ENCODE peak calls at places on chromosomes 7 and 10, in ten cellular contexts. S is astrocyte; I is epithelial cell of proximal tubule; T is mesothelial cell of epicardium; Z is CD8-positive, alpha-beta T cell; Y is ascending aorta; B is IMR-90; O is AG04449; R is type B pancreatic cell; A is RWPE1. E is an unnamed sample.

GRCh38 chr10:59405235-59405634 is 42.9 kb upstream of the FAM13C start:
- DNase-seq in S (no peak), I (no peak), T (no peak), Z (no peak), Y (no peak), B (no peak), O (no peak), R (no peak), A (no peak), E (no peak)

GRCh38 chr7:157339777-157340677 is 3.2 kb downstream of the DNAJB6 start:
- DNase-seq in S (peak; percentile 44), I (peak; percentile 25), T (no peak), Z (peak; percentile 68), Y (no peak), B (peak; percentile 74), O (no peak), R (no peak), A (peak; percentile 55), E (no peak)

GRCh38 chr10:60572511-60573194 is 183.0 kb upstream of the ANK3 start:
- DNase-seq in S (peak; percentile 83), I (peak; percentile 27), T (peak; percentile 26), Z (no peak), Y (no peak), B (peak; percentile 67), O (no peak), R (no peak), A (peak; percentile 18), E (no peak)

GRCh38 chr10:3754727-3755439 is 30.1 kb downstream of the KLF6 start:
- DNase-seq in S (peak; percentile 98), I (peak; percentile 93), T (no peak), Z (peak; percentile 20), Y (no peak), B (peak; percentile 96), O (no peak), R (no peak), A (peak; percentile 90), E (peak; percentile 92)

GRCh38 chr7:102992820-102993531 is 80.2 kb downstream of the LRRC17 start:
- DNase-seq in S (peak; percentile 98), I (no peak), T (no peak), Z (no peak), Y (no peak), B (peak; percentile 87), O (peak; percentile 36), R (no peak), A (peak; percentile 19), E (no peak)

GRCh38 chr10:61942997-61943457 is 41.5 kb downstream of the ARID5B start:
- DNase-seq in S (peak; percentile 75), I (no peak), T (no peak), Z (no peak), Y (no peak), B (peak; percentile 54), O (no peak), R (no peak), A (no peak), E (no peak)

GRCh38 chr10:76319666-76320065 is 888.2 kb downstream of the LRMDA start:
- DNase-seq in S (peak; percentile 86), I (no peak), T (no peak), Z (no peak), Y (no peak), B (no peak), O (no peak), R (no peak), A (no peak), E (no peak)

GRCh38 chr10:100909506-100910260 is 3.1 kb upstream of the SLF2 start:
- DNase-seq in S (no peak), I (no peak), T (no peak), Z (no peak), Y (no peak), B (no peak), O (no peak), R (no peak), A (no peak), E (no peak)

DNA sequence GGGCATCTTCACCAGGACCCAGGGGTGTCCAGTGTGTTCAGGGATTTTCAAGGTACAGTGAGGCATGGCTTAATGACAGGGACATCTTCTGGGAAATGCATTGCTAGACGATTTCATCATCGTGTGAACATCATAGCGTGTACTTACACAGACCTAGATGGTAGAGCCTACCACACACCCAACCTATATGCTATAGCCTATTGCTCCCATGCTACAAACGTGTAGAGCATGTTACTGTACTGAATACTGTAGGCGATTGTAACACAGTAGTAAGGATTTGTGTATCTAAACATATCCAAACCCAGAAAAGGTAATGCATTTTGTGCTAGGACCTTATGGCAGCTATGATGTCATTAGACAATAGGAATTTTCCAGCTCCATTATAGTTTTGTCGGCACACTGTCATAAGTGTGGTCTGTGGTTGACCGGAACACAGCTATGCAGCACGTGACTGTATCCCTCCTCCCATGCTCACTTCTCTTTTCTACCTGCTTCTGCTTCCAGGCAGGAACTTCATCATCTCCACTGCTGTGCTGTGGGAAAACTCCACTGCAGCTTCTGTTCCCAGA is 416.2 kb upstream of the NFE2L3 start:
- DNase-seq in S (no peak), I (no peak), T (no peak), Z (no peak), Y (no peak), B (no peak), O (no peak), R (no peak), A (no peak), E (no peak)
- TF ChIP-seq CTCF in S (no peak), I (no peak), T (no peak), Z (no peak), Y (no peak), B (no peak), O (no peak), R (no peak), A (no peak), E (no peak)

GRCh38 chr7:149310990-149311573 is 49.1 kb downstream of the ZNF783 start:
- DNase-seq in S (no peak), I (no peak), T (no peak), Z (no peak), Y (no peak), B (no peak), O (no peak), R (no peak), A (no peak), E (no peak)

GRCh38 chr7:149313981-149314380 is 52.0 kb downstream of the ZNF783 start:
- DNase-seq in S (no peak), I (no peak), T (no peak), Z (no peak), Y (no peak), B (no peak), O (no peak), R (no peak), A (no peak), E (no peak)

GRCh38 chr7:149306854-149307253 is 44.9 kb downstream of the ZNF783 start:
- DNase-seq in S (no peak), I (no peak), T (no peak), Z (no peak), Y (no peak), B (no peak), O (no peak), R (no peak), A (no peak), E (no peak)

GRCh38 chr7:149307775-149308501 is 45.9 kb downstream of the ZNF783 start:
- DNase-seq in S (no peak), I (no peak), T (no peak), Z (no peak), Y (no peak), B (no peak), O (no peak), R (peak; percentile 50), A (no peak), E (no peak)

DNA sequence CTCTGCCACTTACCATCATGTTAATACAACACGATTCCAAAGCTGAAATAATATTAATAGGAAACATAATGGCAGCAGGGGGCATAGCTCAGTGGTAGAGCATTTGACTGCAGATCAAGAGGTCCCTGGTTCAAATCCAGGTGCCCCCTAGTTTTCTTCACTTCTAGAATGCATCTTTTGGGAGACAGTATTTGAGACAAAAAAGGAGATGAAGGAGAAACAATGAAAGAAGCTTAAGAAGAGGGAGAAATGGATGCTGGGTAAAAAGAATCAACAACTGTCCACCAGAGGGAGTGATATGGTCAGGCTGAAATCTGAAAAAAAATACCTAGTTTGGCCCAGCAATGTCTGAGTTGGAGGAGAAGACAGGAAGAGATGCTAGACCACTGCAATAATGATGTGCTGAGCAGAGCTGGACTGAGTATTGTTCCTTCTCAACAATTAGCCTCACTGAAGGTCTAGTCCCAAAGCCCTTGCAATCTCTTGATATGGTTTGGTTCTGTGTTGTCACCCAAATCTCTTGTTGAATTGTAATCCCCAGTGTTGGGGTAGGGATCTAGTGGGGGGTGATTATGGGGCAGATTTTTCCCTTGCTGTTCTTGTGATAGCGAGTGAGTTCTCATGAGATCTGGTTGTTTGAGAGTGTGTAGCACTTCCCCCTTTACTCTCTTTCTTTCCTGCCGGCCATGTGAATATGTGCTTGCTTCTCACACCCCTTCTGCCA is 48.3 kb downstream of the ZNF783 start:
- DNase-seq in S (peak; percentile 65), I (peak; percentile 51), T (no peak), Z (no peak), Y (no peak), B (peak; percentile 87), O (peak; percentile 64), R (no peak), A (peak; percentile 31), E (peak; percentile 55)
- TF ChIP-seq CTCF in S (peak; percentile 69), I (peak; percentile 76), T (peak; percentile 56), Z (peak; percentile 48), Y (no peak), B (peak; percentile 76), O (peak; percentile 43), R (peak; percentile 72), A (peak; percentile 60), E (peak; percentile 42)

GRCh38 chr7:51786284-51786683 is 469.7 kb upstream of the COBL start:
- DNase-seq in S (no peak), I (no peak), T (no peak), Z (no peak), Y (no peak), B (no peak), O (no peak), R (no peak), A (no peak), E (no peak)

GRCh38 chr7:51785806-51786205 is 469.2 kb upstream of the COBL start:
- DNase-seq in S (no peak), I (no peak), T (no peak), Z (no peak), Y (no peak), B (no peak), O (no peak), R (no peak), A (no peak), E (no peak)

GRCh38 chr7:51785171-51785570 is 468.6 kb upstream of the COBL start:
- DNase-seq in S (no peak), I (no peak), T (no peak), Z (no peak), Y (no peak), B (no peak), O (no peak), R (no peak), A (peak; percentile 80), E (no peak)

DNA sequence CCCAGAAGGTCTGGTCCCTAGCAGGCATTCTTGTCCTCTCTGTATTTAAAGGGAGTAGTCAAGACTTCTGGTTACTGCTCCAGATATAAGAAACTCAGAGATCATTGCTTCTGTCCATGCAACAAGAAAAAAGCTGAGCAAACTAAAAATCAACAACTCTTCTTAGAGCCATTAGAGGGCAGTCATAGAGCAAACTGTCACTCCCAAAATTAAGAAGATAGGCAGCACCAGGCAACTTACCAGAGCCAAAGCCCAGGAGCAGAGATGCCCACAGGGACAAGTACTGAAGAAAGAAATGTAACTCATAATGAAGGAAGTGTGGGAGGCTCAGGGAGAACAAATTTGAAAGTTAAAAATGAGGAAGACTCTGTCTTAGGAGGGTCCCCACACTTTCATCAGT is 472.9 kb upstream of the COBL start:
- DNase-seq in S (no peak), I (no peak), T (no peak), Z (no peak), Y (no peak), B (no peak), O (no peak), R (no peak), A (no peak), E (no peak)
- TF ChIP-seq CTCF in S (no peak), I (peak; percentile 28), T (no peak), Z (no peak), Y (no peak), B (no peak), O (no peak), R (peak; percentile 59), A (no peak), E (no peak)

DNA sequence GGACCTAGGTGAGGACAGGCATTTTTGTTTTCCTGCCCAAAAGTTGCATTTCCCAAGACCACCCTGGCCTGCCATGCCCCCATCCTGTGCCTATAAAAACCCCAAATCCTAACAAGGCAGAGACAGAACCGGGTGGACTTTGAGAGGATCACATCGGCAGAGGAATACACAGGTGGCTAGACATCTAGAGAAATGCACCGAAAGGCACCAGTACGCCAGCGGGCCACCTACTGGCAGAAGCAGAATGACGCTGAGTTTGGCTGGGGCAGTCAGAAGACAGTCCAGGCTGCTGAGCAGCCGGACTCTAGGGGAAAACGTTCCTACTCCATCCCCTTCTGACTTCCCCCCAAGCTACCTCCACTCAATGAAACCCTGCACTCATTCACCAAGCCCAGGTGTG is 2.8 kb downstream of the AKR1C4 start:
- DNase-seq in S (no peak), I (no peak), T (no peak), Z (no peak), Y (no peak), B (no peak), O (no peak), R (no peak), A (no peak), E (no peak)
- TF ChIP-seq CTCF in S (no peak), I (peak; percentile 32), T (no peak), Z (no peak), Y (no peak), B (no peak), O (no peak), R (no peak), A (no peak), E (peak; percentile 16)